ENCODE peak calls at places on chromosome 6, in five cellular contexts. G is IMR-90, Q is mesendoderm, V is H1, N is mesenchymal stem cell. M is an unnamed sample.

GRCh38 chr6:121491576-121491975 is 56.1 kb downstream of the GJA1 start:
- DNase-seq in G (peak; percentile 16), Q (peak; percentile 94), V (no peak), N (no peak), M (no peak)

GRCh38 chr6:30963641-30964040 is 19.9 kb upstream of the MUC21 start:
- DNase-seq in G (peak; percentile 47), Q (no peak), V (no peak), N (no peak), M (no peak)

GRCh38 chr6:87241304-87241703 is 81.1 kb upstream of the SMIM8 start:
- DNase-seq in G (no peak), Q (peak; percentile 59), V (no peak), N (no peak), M (no peak)

GRCh38 chr6:11292837-11293236 is 60.4 kb upstream of the NEDD9 start:
- DNase-seq in G (no peak), Q (no peak), V (no peak), N (no peak), M (no peak)

GRCh38 chr6:125931733-125932450 is 24.7 kb upstream of the HINT3 start:
- DNase-seq in G (peak; percentile 81), Q (no peak), V (no peak), N (peak; percentile 30), M (no peak)

GRCh38 chr6:169498887-169499513 is 202.8 kb downstream of the WDR27 start:
- DNase-seq in G (peak; percentile 6), Q (no peak), V (no peak), N (no peak), M (no peak)

GRCh38 chr6:170584954-170585498 is 589 bp upstream of the PDCD2 start:
- DNase-seq in G (no peak), Q (peak; percentile 69), V (peak; percentile 25), N (no peak), M (no peak)

GRCh38 chr6:137715589-137716045 is 151.4 kb upstream of the TNFAIP3 start:
- DNase-seq in G (peak; percentile 63), Q (no peak), V (no peak), N (peak; percentile 93), M (no peak)

GRCh38 chr6:160034346-160034930 is 65.6 kb downstream of the IGF2R start:
- DNase-seq in G (no peak), Q (no peak), V (no peak), N (no peak), M (no peak)

GRCh38 chr6:109770779-109771178 is 79.7 kb downstream of the FIG4 start:
- DNase-seq in G (no peak), Q (peak; percentile 72), V (no peak), N (no peak), M (no peak)

GRCh38 chr6:16472349-16473069 is 234.1 kb downstream of the GMPR start:
- DNase-seq in G (peak; percentile 92), Q (peak; percentile 51), V (no peak), N (peak; percentile 75), M (no peak)

GRCh38 chr6:162857321-162857720 is 129.5 kb downstream of the PACRG start:
- DNase-seq in G (no peak), Q (no peak), V (no peak), N (no peak), M (no peak)

GRCh38 chr6:12749531-12750379 is 33.2 kb downstream of the PHACTR1 start:
- DNase-seq in G (no peak), Q (peak; percentile 75), V (peak; percentile 25), N (no peak), M (peak; percentile 43)

GRCh38 chr6:149560736-149561135 is 5.4 kb upstream of the GINM1 start:
- DNase-seq in G (no peak), Q (peak; percentile 29), V (no peak), N (peak; percentile 30), M (no peak)

GRCh38 chr6:30006170-30007131 is 54.6 kb upstream of the POLR1H start:
- DNase-seq in G (peak; percentile 3), Q (peak; percentile 25), V (no peak), N (peak; percentile 24), M (no peak)

GRCh38 chr6:2522521-2522920 is 228.2 kb downstream of the MYLK4 start:
- DNase-seq in G (peak; percentile 30), Q (no peak), V (no peak), N (no peak), M (no peak)

GRCh38 chr6:294656-295565 is 2.6 kb downstream of the DUSP22 start:
- DNase-seq in G (no peak), Q (no peak), V (no peak), N (no peak), M (no peak)

GRCh38 chr6:117496383-117496990 is 14.0 kb downstream of the DCBLD1 start:
- DNase-seq in G (peak; percentile 90), Q (no peak), V (no peak), N (peak; percentile 78), M (no peak)

GRCh38 chr6:28551891-28552666 is 26.4 kb downstream of the GPX5 start:
- DNase-seq in G (no peak), Q (no peak), V (no peak), N (no peak), M (no peak)

GRCh38 chr6:6969761-6970223 is 138.0 kb upstream of the RREB1 start:
- DNase-seq in G (no peak), Q (peak; percentile 18), V (no peak), N (no peak), M (no peak)

GRCh38 chr6:32148289-32148688 is 3.5 kb downstream of the PRRT1 start:
- DNase-seq in G (no peak), Q (no peak), V (no peak), N (no peak), M (no peak)

GRCh38 chr6:160391419-160392116 is 43.4 kb downstream of the SLC22A3 start:
- DNase-seq in G (no peak), Q (no peak), V (no peak), N (peak; percentile 3), M (no peak)

GRCh38 chr6:78462728-78463127 is 404.6 kb upstream of the IRAK1BP1 start:
- DNase-seq in G (no peak), Q (no peak), V (no peak), N (no peak), M (no peak)

GRCh38 chr6:120272038-120272437 is 922.5 kb upstream of the MAN1A1 start:
- DNase-seq in G (no peak), Q (no peak), V (no peak), N (no peak), M (no peak)

GRCh38 chr6:10426781-10427279 is 12.0 kb upstream of the TFAP2A start:
- DNase-seq in G (no peak), Q (no peak), V (no peak), N (no peak), M (no peak)

GRCh38 chr6:15079288-15079817 is 166.5 kb upstream of the JARID2 start:
- DNase-seq in G (no peak), Q (peak; percentile 66), V (no peak), N (no peak), M (no peak)
- H2AK5ac ChIP-seq in G (no peak overlapping the region), Q (no peak overlapping the region), V (peak overlapping the region; percentile 40), N (no peak overlapping the region), M (no peak overlapping the region)

DNA sequence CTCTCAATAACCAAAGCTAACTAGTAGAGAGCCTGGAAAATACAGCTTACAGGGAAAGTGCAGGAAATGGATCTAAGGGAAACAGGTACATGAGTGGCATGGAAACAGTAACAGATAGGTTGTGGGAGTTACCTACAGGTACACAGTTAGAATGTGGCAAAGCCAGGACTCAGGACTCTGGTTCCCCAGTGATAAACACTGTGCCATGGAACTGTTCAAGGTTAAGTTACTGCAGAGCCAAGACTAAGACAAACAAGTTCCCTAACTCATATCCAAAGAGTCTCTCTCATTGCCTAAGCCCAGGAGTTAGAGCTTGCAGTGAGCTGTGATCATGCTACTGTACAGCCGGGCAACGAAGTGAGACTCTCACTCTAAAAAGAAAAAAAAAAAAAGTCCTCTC is 6.6 kb downstream of the MED20 start:
- DNase-seq in G (no peak), Q (no peak), V (no peak), N (no peak), M (no peak)
- H3K36me3 ChIP-seq in G (peaks cover 28% of the 10 kb centered on the region), Q (peaks cover 2% of the 10 kb centered on the region), V (peaks cover 2% of the 10 kb centered on the region), N (peaks cover 19% of the 10 kb centered on the region), M (peaks cover 12% of the 10 kb centered on the region)

DNA sequence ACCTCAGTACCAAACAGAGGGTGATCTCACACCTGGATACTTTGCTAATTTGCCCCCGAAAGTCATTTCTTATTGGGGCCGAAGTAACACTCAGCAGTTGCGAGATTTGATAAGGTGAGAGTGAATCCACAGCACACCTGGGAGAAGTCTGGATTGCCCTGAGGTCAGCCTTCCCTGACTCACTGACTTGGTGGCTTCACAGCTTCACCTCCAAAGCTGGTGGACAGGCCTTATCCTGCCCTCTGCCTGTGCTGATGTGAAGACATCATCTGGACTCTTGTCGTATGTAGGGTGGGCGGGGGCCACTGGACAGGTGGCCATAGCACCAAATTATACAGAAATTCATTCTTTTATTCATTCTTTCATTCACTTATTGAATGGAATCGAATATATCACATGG is 101.8 kb upstream of the ARMC2 start:
- DNase-seq in G (no peak), Q (no peak), V (no peak), N (no peak), M (no peak)
- H2AK5ac ChIP-seq in G (no peak overlapping the region), Q (no peak overlapping the region), V (no peak overlapping the region), N (no peak overlapping the region), M (no peak overlapping the region)

DNA sequence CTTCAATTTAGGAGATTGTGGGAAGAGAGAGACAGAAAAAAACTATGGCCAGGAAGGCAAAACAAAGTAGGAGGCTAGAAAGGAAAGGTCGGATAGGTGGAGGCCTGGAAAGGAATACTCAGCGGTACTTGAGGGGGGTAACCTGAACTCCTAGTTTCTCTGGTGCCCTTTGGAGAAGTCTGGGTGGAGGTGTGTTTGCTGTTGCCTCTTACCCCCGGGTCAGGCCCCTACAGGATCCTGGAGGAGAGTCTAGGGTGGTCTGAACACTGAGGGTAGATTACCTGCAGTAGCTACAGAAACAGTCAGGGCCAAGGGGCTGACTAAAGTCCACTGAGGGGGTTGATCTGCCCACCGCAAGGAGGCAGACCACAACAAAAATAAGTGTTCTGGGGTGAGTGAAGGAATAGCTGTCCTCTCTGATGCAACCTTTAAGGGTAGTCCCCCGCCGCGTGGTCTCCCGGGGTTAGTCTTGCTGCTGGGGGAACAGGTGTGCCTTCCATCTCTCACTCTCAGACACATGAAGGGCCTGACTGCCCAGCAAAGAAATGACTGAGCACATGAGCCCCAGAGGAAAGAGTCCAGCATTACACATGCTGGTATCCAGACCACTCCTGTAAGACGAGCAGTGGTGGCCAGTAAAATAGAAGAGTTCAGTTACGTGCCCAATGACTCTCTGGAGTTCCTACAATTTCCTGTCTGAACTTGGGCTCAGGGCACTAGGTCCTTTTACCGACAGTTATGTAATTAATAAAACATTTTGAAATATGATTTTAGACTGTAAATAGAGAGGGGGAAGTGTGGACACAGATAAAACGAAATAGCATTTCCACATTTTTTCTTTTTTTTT is 59.5 kb downstream of the MTHFD1L start:
- DNase-seq in G (peak; percentile 35), Q (no peak), V (no peak), N (no peak), M (no peak)
- H3K36me3 ChIP-seq in G (peaks cover 44% of the 10 kb centered on the region), Q (peaks cover 3% of the 10 kb centered on the region), V (no peaks in the 10 kb centered on the region), N (peaks cover 24% of the 10 kb centered on the region), M (peaks cover 67% of the 10 kb centered on the region)